ENCODE peak calls at places on chromosomes 13 and 19, in five cellular contexts. One of them, this sample, is unnamed.

GRCh38 chr19:43623889-43624670 is 4.7 kb upstream of the ZNF428 start:
- DNase-seq in RCC 7860: no peak
- DNase-seq in cardiac fibroblast: no peak
- DNase-seq in caudate nucleus: no peak
- DNase-seq in stimulated activated CD8-positive, alpha-beta memory T cell treated with anti-CD3 and anti-CD28 coated beads, Interleukin-15, amount 100 ng/mL, for 24 hours: no peak
- DNase-seq in this sample: no peak

GRCh38 chr13:100497394-100497793 is 91.2 kb downstream of the GGACT start:
- DNase-seq in RCC 7860: peak
- DNase-seq in cardiac fibroblast: peak
- DNase-seq in caudate nucleus: no peak
- DNase-seq in stimulated activated CD8-positive, alpha-beta memory T cell treated with anti-CD3 and anti-CD28 coated beads, Interleukin-15, amount 100 ng/mL, for 24 hours: no peak
- DNase-seq in this sample: no peak

GRCh38 chr13:114161028-114161556 is 18.0 kb upstream of the CFAP97D2 start:
- DNase-seq in RCC 7860: no peak
- DNase-seq in cardiac fibroblast: no peak
- DNase-seq in caudate nucleus: no peak
- DNase-seq in stimulated activated CD8-positive, alpha-beta memory T cell treated with anti-CD3 and anti-CD28 coated beads, Interleukin-15, amount 100 ng/mL, for 24 hours: no peak
- DNase-seq in this sample: no peak

GRCh38 chr19:41939861-41940442 is 11.7 kb upstream of the ERFL start:
- DNase-seq in RCC 7860: no peak
- DNase-seq in cardiac fibroblast: no peak
- DNase-seq in caudate nucleus: no peak
- DNase-seq in stimulated activated CD8-positive, alpha-beta memory T cell treated with anti-CD3 and anti-CD28 coated beads, Interleukin-15, amount 100 ng/mL, for 24 hours: no peak
- DNase-seq in this sample: no peak

GRCh38 chr13:94967183-94968039 is 255.1 kb upstream of the SOX21 start:
- DNase-seq in RCC 7860: no peak
- DNase-seq in cardiac fibroblast: peak
- DNase-seq in caudate nucleus: peak
- DNase-seq in stimulated activated CD8-positive, alpha-beta memory T cell treated with anti-CD3 and anti-CD28 coated beads, Interleukin-15, amount 100 ng/mL, for 24 hours: no peak
- DNase-seq in this sample: no peak

GRCh38 chr13:20943519-20944012 is 41.0 kb upstream of the XPO4 start:
- DNase-seq in RCC 7860: peak
- DNase-seq in cardiac fibroblast: peak
- DNase-seq in caudate nucleus: peak
- DNase-seq in stimulated activated CD8-positive, alpha-beta memory T cell treated with anti-CD3 and anti-CD28 coated beads, Interleukin-15, amount 100 ng/mL, for 24 hours: no peak
- DNase-seq in this sample: no peak

GRCh38 chr19:1259873-1260748 is 9.0 kb upstream of the CIRBP start:
- DNase-seq in RCC 7860: no peak
- DNase-seq in cardiac fibroblast: no peak
- DNase-seq in caudate nucleus: no peak
- DNase-seq in stimulated activated CD8-positive, alpha-beta memory T cell treated with anti-CD3 and anti-CD28 coated beads, Interleukin-15, amount 100 ng/mL, for 24 hours: no peak
- DNase-seq in this sample: no peak

GRCh38 chr19:49580264-49581006 is at the start of gene NOSIP:
- DNase-seq in RCC 7860: peak
- DNase-seq in cardiac fibroblast: peak
- DNase-seq in caudate nucleus: peak
- DNase-seq in stimulated activated CD8-positive, alpha-beta memory T cell treated with anti-CD3 and anti-CD28 coated beads, Interleukin-15, amount 100 ng/mL, for 24 hours: peak
- DNase-seq in this sample: peak

GRCh38 chr19:19740755-19741154 is 7.8 kb upstream of the ZNF14 start:
- DNase-seq in RCC 7860: no peak
- DNase-seq in cardiac fibroblast: no peak
- DNase-seq in caudate nucleus: no peak
- DNase-seq in stimulated activated CD8-positive, alpha-beta memory T cell treated with anti-CD3 and anti-CD28 coated beads, Interleukin-15, amount 100 ng/mL, for 24 hours: no peak
- DNase-seq in this sample: peak

GRCh38 chr19:38718747-38719543 is 25.3 kb downstream of the CAPN12 start:
- DNase-seq in RCC 7860: peak
- DNase-seq in cardiac fibroblast: peak
- DNase-seq in caudate nucleus: peak
- DNase-seq in stimulated activated CD8-positive, alpha-beta memory T cell treated with anti-CD3 and anti-CD28 coated beads, Interleukin-15, amount 100 ng/mL, for 24 hours: no peak
- DNase-seq in this sample: no peak

GRCh38 chr13:86684402-86684801 is 885.2 kb upstream of the SLITRK6 start:
- DNase-seq in RCC 7860: no peak
- DNase-seq in cardiac fibroblast: no peak
- DNase-seq in caudate nucleus: no peak
- DNase-seq in stimulated activated CD8-positive, alpha-beta memory T cell treated with anti-CD3 and anti-CD28 coated beads, Interleukin-15, amount 100 ng/mL, for 24 hours: no peak
- DNase-seq in this sample: no peak

GRCh38 chr19:4266253-4267000 is 12.6 kb upstream of the SHD start:
- DNase-seq in RCC 7860: no peak
- DNase-seq in cardiac fibroblast: no peak
- DNase-seq in caudate nucleus: no peak
- DNase-seq in stimulated activated CD8-positive, alpha-beta memory T cell treated with anti-CD3 and anti-CD28 coated beads, Interleukin-15, amount 100 ng/mL, for 24 hours: no peak
- DNase-seq in this sample: no peak

GRCh38 chr19:43747557-43748204 is 7.1 kb downstream of the SMG9 start:
- DNase-seq in RCC 7860: peak
- DNase-seq in cardiac fibroblast: no peak
- DNase-seq in caudate nucleus: no peak
- DNase-seq in stimulated activated CD8-positive, alpha-beta memory T cell treated with anti-CD3 and anti-CD28 coated beads, Interleukin-15, amount 100 ng/mL, for 24 hours: no peak
- DNase-seq in this sample: no peak

GRCh38 chr13:71759506-71760225 is 107.3 kb downstream of the DACH1 start:
- DNase-seq in RCC 7860: no peak
- DNase-seq in cardiac fibroblast: no peak
- DNase-seq in caudate nucleus: no peak
- DNase-seq in stimulated activated CD8-positive, alpha-beta memory T cell treated with anti-CD3 and anti-CD28 coated beads, Interleukin-15, amount 100 ng/mL, for 24 hours: no peak
- DNase-seq in this sample: no peak